ENCODE peak calls at places on chromosomes 1 and 21, in seven cellular contexts. S is foreskin fibroblast, J is cardiac fibroblast, V is GM23248, L is psoas muscle, E is A549, C is PC-3. W is an unnamed sample.

GRCh38 chr1:203281033-203281432 is 24.3 kb upstream of the BTG2 start:
- DNase-seq in S (peak; percentile 67), J (no peak), V (peak; percentile 77), L (no peak), E (peak; percentile 60), C (peak; percentile 46), W (no peak)

GRCh38 chr1:111538343-111539035 is 35.1 kb upstream of the ADORA3 start:
- DNase-seq in S (peak; percentile 81), J (peak; percentile 77), V (peak; percentile 76), L (no peak), E (no peak), C (peak; percentile 53), W (no peak)

GRCh38 chr1:199182151-199182843 is 543.5 kb downstream of the PTPRC start:
- DNase-seq in S (no peak), J (peak; percentile 17), V (no peak), L (no peak), E (no peak), C (no peak), W (no peak)

GRCh38 chr1:176579087-176579486 is 116.1 kb downstream of the PAPPA2 start:
- DNase-seq in S (no peak), J (no peak), V (no peak), L (no peak), E (no peak), C (no peak), W (no peak)

GRCh38 chr1:67404212-67404620 is 26.0 kb downstream of the SERBP1 start:
- DNase-seq in S (peak; percentile 39), J (no peak), V (peak; percentile 42), L (no peak), E (peak; percentile 52), C (no peak), W (no peak)

GRCh38 chr1:65001238-65001792 is 35.0 kb upstream of the JAK1 start:
- DNase-seq in S (peak; percentile 17), J (peak; percentile 95), V (peak; percentile 94), L (peak; percentile 86), E (no peak), C (no peak), W (no peak)

GRCh38 chr1:58883037-58883887 is 99.4 kb upstream of the JUN start:
- DNase-seq in S (peak; percentile 97), J (peak; percentile 99), V (peak; percentile 97), L (peak; percentile 87), E (peak; percentile 86), C (peak; percentile 98), W (no peak)

GRCh38 chr1:2446861-2447260 is 29.2 kb upstream of the PLCH2 start:
- DNase-seq in S (no peak), J (no peak), V (no peak), L (no peak), E (no peak), C (no peak), W (no peak)

GRCh38 chr1:51897699-51898031 is 19.1 kb upstream of the NRDC start:
- DNase-seq in S (peak; percentile 93), J (peak; percentile 81), V (peak; percentile 93), L (no peak), E (peak; percentile 52), C (peak; percentile 94), W (no peak)

GRCh38 chr1:155130272-155131006 is 2.8 kb downstream of the EFNA1 start:
- DNase-seq in S (no peak), J (no peak), V (no peak), L (no peak), E (no peak), C (no peak), W (no peak)

GRCh38 chr1:172431721-172432192 is 11.3 kb downstream of the C1orf105 start:
- DNase-seq in S (no peak), J (no peak), V (no peak), L (no peak), E (no peak), C (peak; percentile 98), W (peak; percentile 69)

GRCh38 chr21:41852929-41853320 is 26.2 kb downstream of the PRDM15 start:
- DNase-seq in S (no peak), J (no peak), V (no peak), L (no peak), E (no peak), C (no peak), W (no peak)

GRCh38 chr1:7535934-7536878 is 234.9 kb upstream of the VAMP3 start:
- DNase-seq in S (no peak), J (no peak), V (no peak), L (peak; percentile 19), E (no peak), C (no peak), W (no peak)

GRCh38 chr21:29436143-29436542 is 137.4 kb downstream of the BACH1 start:
- DNase-seq in S (peak; percentile 13), J (peak; percentile 90), V (no peak), L (no peak), E (no peak), C (no peak), W (peak; percentile 35)

GRCh38 chr1:52588535-52588934 is 13.6 kb upstream of the GPX7 start:
- DNase-seq in S (no peak), J (no peak), V (no peak), L (no peak), E (no peak), C (no peak), W (no peak)

GRCh38 chr1:197180252-197180878 is 33.9 kb upstream of the ASPM start:
- DNase-seq in S (peak; percentile 67), J (peak; percentile 73), V (peak; percentile 79), L (no peak), E (peak; percentile 69), C (peak; percentile 70), W (no peak)

GRCh38 chr1:87224209-87224608 is 104.5 kb upstream of the LMO4 start:
- DNase-seq in S (peak; percentile 79), J (peak; percentile 91), V (peak; percentile 99), L (no peak), E (peak; percentile 50), C (peak; percentile 96), W (no peak)

GRCh38 chr1:46508760-46509159 is 19.1 kb downstream of the DMBX1 start:
- DNase-seq in S (no peak), J (no peak), V (peak; percentile 68), L (no peak), E (no peak), C (peak; percentile 22), W (no peak)

GRCh38 chr21:16302851-16303282 is 573.1 kb downstream of the USP25 start:
- DNase-seq in S (peak; percentile 33), J (peak; percentile 66), V (peak; percentile 72), L (peak; percentile 68), E (peak; percentile 53), C (no peak), W (no peak)

GRCh38 chr1:232432313-232432712 is 197.6 kb downstream of the SIPA1L2 start:
- DNase-seq in S (no peak), J (no peak), V (no peak), L (peak; percentile 64), E (no peak), C (no peak), W (no peak)

GRCh38 chr1:151398691-151399065 is 695 bp upstream of the PSMB4 start:
- DNase-seq in S (no peak), J (no peak), V (peak; percentile 5), L (no peak), E (no peak), C (no peak), W (no peak)

GRCh38 chr1:69305621-69306020 is 262.1 kb upstream of the LRRC7 start:
- DNase-seq in S (no peak), J (no peak), V (peak; percentile 14), L (no peak), E (peak; percentile 12), C (peak; percentile 23), W (no peak)

GRCh38 chr1:43970911-43971310 is 1.1 kb downstream of the DPH2 start:
- DNase-seq in S (no peak), J (no peak), V (no peak), L (no peak), E (no peak), C (no peak), W (no peak)
- H3K4me3 ChIP-seq in S (peak overlapping the region; percentile 83), J (no peak overlapping the region), V (peak overlapping the region; percentile 97), L (peak overlapping the region; percentile 99), E (peak overlapping the region; percentile 85), C (peak overlapping the region; percentile 99), W (peak overlapping the region; percentile 99)

GRCh38 chr1:215087603-215088002 is 5.1 kb downstream of the KCNK2 start:
- DNase-seq in S (no peak), J (no peak), V (no peak), L (no peak), E (no peak), C (peak; percentile 22), W (no peak)

GRCh38 chr1:215083408-215083961 is 948 bp downstream of the KCNK2 start:
- DNase-seq in S (peak; percentile 62), J (peak; percentile 24), V (peak; percentile 79), L (no peak), E (no peak), C (no peak), W (no peak)

GRCh38 chr1:215079456-215079855 is 3.1 kb upstream of the KCNK2 start:
- DNase-seq in S (peak; percentile 27), J (no peak), V (peak; percentile 32), L (no peak), E (no peak), C (no peak), W (no peak)

GRCh38 chr1:215081566-215082531 is 688 bp upstream of the KCNK2 start:
- DNase-seq in S (peak; percentile 19), J (no peak), V (peak; percentile 58), L (peak; percentile 46), E (no peak), C (no peak), W (no peak)

GRCh38 chr1:215082532-215083407 is at the start of gene KCNK2:
- DNase-seq in S (peak; percentile 61), J (peak; percentile 14), V (peak; percentile 78), L (peak; percentile 50), E (no peak), C (peak; percentile 28), W (no peak)
- H3K4me3 ChIP-seq in S (peak within 1 kb of the TSS; percentile 78), J (peak within 1 kb of the TSS; percentile 63), V (peak within 1 kb of the TSS; percentile 90), L (peak within 1 kb of the TSS; percentile 58), E (peak within 1 kb of the TSS; percentile 50), C (peak within 1 kb of the TSS; percentile 67), W (no peak within 1 kb of the TSS)

GRCh38 chr21:35367558-35367957 is 318.5 kb upstream of the RUNX1 start:
- DNase-seq in S (no peak), J (no peak), V (peak; percentile 54), L (no peak), E (no peak), C (no peak), W (no peak)
- H3K4me3 ChIP-seq in S (no peak overlapping the region), J (no peak overlapping the region), V (no peak overlapping the region), L (no peak overlapping the region), E (no peak overlapping the region), C (no peak overlapping the region), W (no peak overlapping the region)

GRCh38 chr1:56513095-56513494 is 66.3 kb downstream of the PLPP3 start:
- DNase-seq in S (no peak), J (peak; percentile 56), V (no peak), L (no peak), E (no peak), C (no peak), W (no peak)

GRCh38 chr1:56517404-56518130 is 61.8 kb downstream of the PLPP3 start:
- DNase-seq in S (no peak), J (no peak), V (no peak), L (no peak), E (no peak), C (peak; percentile 54), W (no peak)

GRCh38 chr1:56520202-56520601 is 59.2 kb downstream of the PLPP3 start:
- DNase-seq in S (peak; percentile 28), J (no peak), V (no peak), L (no peak), E (no peak), C (no peak), W (no peak)

GRCh38 chr1:56515898-56516538 is 63.3 kb downstream of the PLPP3 start:
- DNase-seq in S (no peak), J (no peak), V (no peak), L (no peak), E (no peak), C (no peak), W (no peak)

GRCh38 chr1:56516539-56517252 is 62.7 kb downstream of the PLPP3 start:
- DNase-seq in S (peak; percentile 73), J (peak; percentile 50), V (peak; percentile 82), L (no peak), E (no peak), C (peak; percentile 89), W (peak; percentile 81)
- H3K4me3 ChIP-seq in S (no peak overlapping the region), J (no peak overlapping the region), V (no peak overlapping the region), L (no peak overlapping the region), E (no peak overlapping the region), C (peak overlapping the region; percentile 28), W (no peak overlapping the region)